ENCODE peak calls at places on chromosomes 16 and 17, in ten cellular contexts. G, X, Q, Y, I, N, E, Z, K and L are unnamed samples.

GRCh38 chr17:49896860-49897259 is 49.0 kb upstream of the TAC4 start:
- DNase-seq in G (peak; percentile 51), X (no peak), Q (no peak), Y (no peak), I (no peak), N (no peak), E (no peak), Z (no peak), K (no peak), L (no peak)

GRCh38 chr16:27106305-27106704 is 39.6 kb downstream of the C16orf82 start:
- DNase-seq in G (no peak), X (no peak), Q (no peak), Y (no peak), I (no peak), N (no peak), E (no peak), Z (no peak), K (no peak), L (no peak)

GRCh38 chr17:83195330-83196087 is 116.1 kb downstream of the METRNL start:
- DNase-seq in G (no peak), X (peak; percentile 38), Q (no peak), Y (peak; percentile 62), I (peak; percentile 25), N (peak; percentile 82), E (peak; percentile 77), Z (peak; percentile 10), K (peak; percentile 20), L (no peak)

GRCh38 chr16:85556456-85557082 is 56.6 kb upstream of the GSE1 start:
- DNase-seq in G (peak; percentile 54), X (peak; percentile 48), Q (peak; percentile 72), Y (peak; percentile 87), I (peak; percentile 44), N (peak; percentile 33), E (peak; percentile 90), Z (peak; percentile 79), K (peak; percentile 71), L (no peak)

GRCh38 chr17:73630531-73630930 is 13.7 kb downstream of the SDK2 start:
- DNase-seq in G (no peak), X (no peak), Q (no peak), Y (no peak), I (peak; percentile 40), N (no peak), E (no peak), Z (no peak), K (no peak), L (no peak)

GRCh38 chr17:78736526-78737079 is 45.5 kb downstream of the CYTH1 start:
- DNase-seq in G (peak; percentile 90), X (no peak), Q (no peak), Y (peak; percentile 95), I (peak; percentile 51), N (peak; percentile 88), E (peak; percentile 93), Z (peak; percentile 86), K (peak; percentile 85), L (no peak)

GRCh38 chr16:35562471-35562870 is 2103.1 kb downstream of the TP53TG3F start:
- DNase-seq in G (no peak), X (no peak), Q (no peak), Y (no peak), I (no peak), N (peak; percentile 22), E (no peak), Z (no peak), K (no peak), L (no peak)

GRCh38 chr16:85204242-85205010 is 92.2 kb upstream of the CIBAR2 start:
- DNase-seq in G (no peak), X (peak; percentile 87), Q (no peak), Y (no peak), I (no peak), N (peak; percentile 55), E (no peak), Z (no peak), K (peak; percentile 38), L (no peak)

GRCh38 chr17:74858672-74859438 is 830 bp downstream of the GRIN2C start:
- DNase-seq in G (no peak), X (no peak), Q (no peak), Y (no peak), I (no peak), N (no peak), E (no peak), Z (no peak), K (no peak), L (no peak)

GRCh38 chr17:74861554-74862107 is 1.9 kb upstream of the GRIN2C start:
- DNase-seq in G (no peak), X (no peak), Q (peak; percentile 48), Y (no peak), I (no peak), N (no peak), E (no peak), Z (no peak), K (no peak), L (no peak)

GRCh38 chr17:74860999-74861553 is 1.4 kb upstream of the GRIN2C start:
- DNase-seq in G (no peak), X (no peak), Q (peak; percentile 44), Y (no peak), I (no peak), N (no peak), E (no peak), Z (no peak), K (no peak), L (no peak)

GRCh38 chr17:74860229-74860998 is 729 bp upstream of the GRIN2C start:
- DNase-seq in G (no peak), X (no peak), Q (no peak), Y (no peak), I (no peak), N (no peak), E (no peak), Z (no peak), K (no peak), L (no peak)

GRCh38 chr17:74859439-74860228 is at the start of gene GRIN2C:
- DNase-seq in G (peak; percentile 56), X (no peak), Q (peak; percentile 71), Y (no peak), I (no peak), N (no peak), E (no peak), Z (no peak), K (no peak), L (no peak)
- TF ChIP-seq CTCF in G (peak; percentile 49), X (no peak), Q (peak; percentile 25), Y (no peak), I (peak; percentile 24), N (peak; percentile 30), E (no peak), Z (no peak), K (peak; percentile 60), L (peak; percentile 8)

DNA sequence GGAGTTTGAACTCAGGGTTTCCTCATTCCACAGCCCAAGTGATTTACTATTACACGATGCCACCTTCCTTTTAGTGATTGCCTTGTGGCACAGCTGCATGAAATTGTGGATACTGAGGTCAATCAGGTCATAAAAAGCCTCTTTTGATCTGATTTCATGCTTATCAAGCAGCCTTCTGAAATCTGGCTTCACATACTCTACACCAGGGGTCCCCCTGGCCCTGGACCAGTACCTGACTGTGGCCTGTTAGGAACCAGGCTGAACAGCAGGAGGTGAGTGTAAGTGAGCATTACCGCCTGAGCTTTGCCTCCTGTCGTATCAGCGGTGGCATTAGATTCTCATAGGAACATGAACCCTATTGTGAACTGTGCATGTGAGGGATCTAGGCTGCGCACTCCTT is 13.8 kb downstream of the SLFN5 start:
- DNase-seq in G (peak; percentile 14), X (no peak), Q (no peak), Y (no peak), I (no peak), N (no peak), E (no peak), Z (no peak), K (no peak), L (no peak)
- TF ChIP-seq CTCF in G (no peak), X (no peak), Q (no peak), Y (no peak), I (no peak), N (no peak), E (no peak), Z (peak; percentile 2), K (no peak), L (no peak)

GRCh38 chr16:22323173-22323997 is 26.2 kb downstream of the POLR3E start:
- DNase-seq in G (no peak), X (no peak), Q (no peak), Y (no peak), I (no peak), N (no peak), E (no peak), Z (no peak), K (no peak), L (no peak)

GRCh38 chr16:22321340-22322001 is 24.3 kb downstream of the POLR3E start:
- DNase-seq in G (peak; percentile 52), X (peak; percentile 55), Q (peak; percentile 70), Y (no peak), I (peak; percentile 85), N (peak; percentile 73), E (no peak), Z (peak; percentile 72), K (peak; percentile 57), L (peak; percentile 49)

GRCh38 chr16:22322741-22323140 is 25.5 kb downstream of the POLR3E start:
- DNase-seq in G (no peak), X (no peak), Q (no peak), Y (no peak), I (no peak), N (no peak), E (no peak), Z (no peak), K (no peak), L (no peak)

GRCh38 chr16:22320572-22321339 is 23.5 kb downstream of the POLR3E start:
- DNase-seq in G (no peak), X (no peak), Q (no peak), Y (no peak), I (no peak), N (no peak), E (no peak), Z (no peak), K (no peak), L (no peak)

DNA sequence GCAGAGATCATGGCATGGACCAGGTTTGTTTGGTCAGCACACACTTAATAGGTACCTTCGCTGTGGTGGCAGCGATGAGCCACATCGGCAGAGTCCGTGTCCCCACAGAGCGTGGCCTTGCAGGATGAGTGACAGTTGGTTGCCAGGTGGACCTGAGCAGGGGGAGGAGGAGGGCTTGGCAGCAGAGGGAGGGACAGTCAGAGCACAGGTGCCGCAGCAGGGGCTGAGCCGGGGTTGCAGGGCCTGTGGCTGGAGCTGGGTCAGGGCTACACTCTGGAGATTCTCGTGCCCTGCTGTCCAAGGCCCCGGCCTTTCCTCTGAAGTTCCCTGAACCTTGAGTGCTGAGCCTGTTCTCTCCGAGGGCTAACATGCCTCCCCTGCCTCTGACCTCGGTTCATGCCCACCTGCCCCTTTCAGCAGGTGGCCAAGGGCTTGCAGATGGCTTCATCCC is 24.8 kb downstream of the POLR3E start:
- DNase-seq in G (no peak), X (no peak), Q (no peak), Y (no peak), I (no peak), N (no peak), E (no peak), Z (no peak), K (no peak), L (no peak)
- TF ChIP-seq CTCF in G (no peak), X (no peak), Q (no peak), Y (no peak), I (no peak), N (no peak), E (no peak), Z (no peak), K (no peak), L (no peak)

DNA sequence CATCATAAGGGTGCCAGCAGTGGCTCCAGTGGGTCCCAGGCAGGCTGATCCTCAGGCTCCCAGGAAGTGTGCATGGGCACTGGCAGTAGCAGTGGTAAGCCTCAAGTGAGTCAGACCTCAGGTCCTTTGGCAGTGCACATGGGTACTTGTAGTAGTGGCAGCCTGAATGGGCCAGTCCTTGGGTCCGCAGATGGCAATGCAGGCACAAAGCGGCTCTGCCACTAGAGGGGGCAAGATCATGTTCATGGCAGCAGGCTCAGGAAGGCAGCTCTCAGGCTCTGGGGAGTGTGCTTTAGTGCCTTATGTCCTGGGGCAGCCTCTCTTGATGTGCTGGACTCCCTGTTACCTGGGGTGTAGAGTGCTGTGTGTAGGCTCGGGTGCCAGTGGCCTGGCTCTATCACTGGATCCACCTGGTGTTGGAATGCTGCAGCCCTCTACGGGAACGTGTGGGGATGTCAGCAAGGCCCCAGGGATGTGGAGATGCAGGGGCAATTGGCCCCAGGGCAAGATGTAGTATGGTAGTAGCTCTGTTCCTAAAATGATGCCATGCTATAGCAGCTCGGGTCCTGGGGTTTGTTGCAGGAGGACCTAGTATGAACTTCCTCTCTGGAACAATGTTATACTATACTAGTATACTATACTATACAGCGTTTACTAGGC is 11.0 kb downstream of the ACSM3 start:
- DNase-seq in G (peak; percentile 75), X (peak; percentile 42), Q (peak; percentile 66), Y (peak; percentile 57), I (peak; percentile 80), N (peak; percentile 81), E (peak; percentile 75), Z (peak; percentile 42), K (peak; percentile 57), L (no peak)
- TF ChIP-seq CTCF in G (peak; percentile 64), X (peak; percentile 87), Q (peak; percentile 57), Y (peak; percentile 53), I (peak; percentile 42), N (peak; percentile 66), E (peak; percentile 64), Z (peak; percentile 60), K (peak; percentile 51), L (peak; percentile 75)